ENCODE peak calls at places on chromosomes 2 and 18, in eight cellular contexts. M is HFFc6, R is lower lobe of right lung, N is mucosa of descending colon, F is nephron progenitor cell, H is breast epithelium, B is neural crest cell, L is DND-41. Y is an unnamed sample.

GRCh38 chr2:156565066-156565710 is 129.0 kb downstream of the GPD2 start:
- DNase-seq in M (peak), R (no peak), N (no peak), F (no peak), H (no peak), B (no peak), L (no peak), Y (no peak)

GRCh38 chr2:75608684-75609333 is 37.8 kb upstream of the MRPL19 start:
- DNase-seq in M (peak), R (peak), N (peak), F (peak), H (peak), B (peak), L (peak), Y (peak)

GRCh38 chr2:168149431-168149830 is 98.0 kb downstream of the STK39 start:
- DNase-seq in M (no peak), R (no peak), N (no peak), F (no peak), H (no peak), B (no peak), L (no peak), Y (no peak)

GRCh38 chr18:3511980-3512379 is 62.0 kb downstream of the TGIF1 start:
- DNase-seq in M (peak), R (no peak), N (no peak), F (no peak), H (no peak), B (no peak), L (no peak), Y (peak)

GRCh38 chr2:49914281-49914680 is 760.0 kb upstream of the FSHR start:
- DNase-seq in M (no peak), R (no peak), N (no peak), F (no peak), H (no peak), B (no peak), L (no peak), Y (no peak)

GRCh38 chr2:235546151-235546435 is 52.2 kb downstream of the AGAP1 start:
- DNase-seq in M (no peak), R (no peak), N (peak), F (no peak), H (no peak), B (no peak), L (no peak), Y (no peak)

GRCh38 chr2:210540471-210541257 is 15.7 kb upstream of the CPS1 start:
- DNase-seq in M (no peak), R (no peak), N (no peak), F (no peak), H (no peak), B (no peak), L (no peak), Y (no peak)

GRCh38 chr2:64260093-64260808 is 116.0 kb upstream of the PELI1 start:
- DNase-seq in M (no peak), R (no peak), N (no peak), F (no peak), H (no peak), B (no peak), L (no peak), Y (no peak)

GRCh38 chr2:108270768-108271506 is 17.8 kb upstream of the SULT1C2 start:
- DNase-seq in M (no peak), R (no peak), N (no peak), F (no peak), H (no peak), B (no peak), L (no peak), Y (no peak)

GRCh38 chr2:152627010-152627957 is 90.0 kb downstream of the PRPF40A start:
- DNase-seq in M (peak), R (no peak), N (no peak), F (no peak), H (no peak), B (no peak), L (no peak), Y (no peak)

GRCh38 chr2:103526757-103527156 is 764.9 kb downstream of the TMEM182 start:
- DNase-seq in M (no peak), R (no peak), N (no peak), F (no peak), H (no peak), B (no peak), L (no peak), Y (no peak)

GRCh38 chr2:230447455-230448451 is 31.8 kb downstream of the SP100 start:
- DNase-seq in M (no peak), R (no peak), N (no peak), F (no peak), H (no peak), B (no peak), L (no peak), Y (peak)

GRCh38 chr2:128276878-128277675 is 41.6 kb downstream of the HS6ST1 start:
- DNase-seq in M (no peak), R (peak), N (peak), F (no peak), H (peak), B (no peak), L (no peak), Y (no peak)

GRCh38 chr2:1569879-1570450 is 156.7 kb downstream of the TPO start:
- DNase-seq in M (no peak), R (no peak), N (no peak), F (no peak), H (no peak), B (no peak), L (no peak), Y (no peak)

GRCh38 chr2:191927319-191927867 is 80.5 kb upstream of the CAVIN2 start:
- DNase-seq in M (peak), R (peak), N (no peak), F (no peak), H (no peak), B (no peak), L (no peak), Y (no peak)

GRCh38 chr2:202494300-202494699 is 118.2 kb downstream of the BMPR2 start:
- DNase-seq in M (peak), R (no peak), N (no peak), F (peak), H (peak), B (peak), L (no peak), Y (no peak)

GRCh38 chr18:62721837-62722795 is 6.8 kb downstream of the PHLPP1 start:
- DNase-seq in M (no peak), R (no peak), N (no peak), F (no peak), H (no peak), B (no peak), L (no peak), Y (no peak)

GRCh38 chr2:158510887-158511286 is 54.1 kb downstream of the PKP4 start:
- DNase-seq in M (no peak), R (no peak), N (no peak), F (no peak), H (no peak), B (no peak), L (no peak), Y (no peak)

GRCh38 chr2:207768168-207768890 is 1.4 kb downstream of the FZD5 start:
- DNase-seq in M (no peak), R (peak), N (peak), F (peak), H (peak), B (peak), L (no peak), Y (peak)

GRCh38 chr18:23320709-23321236 is 132.3 kb upstream of the RIOK3 start:
- DNase-seq in M (no peak), R (no peak), N (no peak), F (no peak), H (no peak), B (no peak), L (no peak), Y (no peak)

GRCh38 chr2:174610243-174610995 is 12.8 kb upstream of the WIPF1 start:
- DNase-seq in M (peak), R (no peak), N (no peak), F (no peak), H (no peak), B (no peak), L (no peak), Y (no peak)

GRCh38 chr18:63443820-63444219 is 21.5 kb upstream of the VPS4B start:
- DNase-seq in M (no peak), R (no peak), N (no peak), F (no peak), H (no peak), B (no peak), L (no peak), Y (no peak)

GRCh38 chr2:20185176-20186022 is 39.5 kb downstream of the SDC1 start:
- DNase-seq in M (peak), R (peak), N (peak), F (no peak), H (no peak), B (no peak), L (no peak), Y (no peak)

GRCh38 chr2:120470041-120470716 is 124.2 kb downstream of the INHBB start:
- DNase-seq in M (peak), R (peak), N (peak), F (no peak), H (peak), B (no peak), L (no peak), Y (no peak)

GRCh38 chr18:2433366-2433765 is 137.9 kb downstream of the METTL4 start:
- DNase-seq in M (no peak), R (no peak), N (no peak), F (no peak), H (no peak), B (no peak), L (no peak), Y (no peak)

GRCh38 chr18:2430191-2430590 is 141.1 kb downstream of the METTL4 start:
- DNase-seq in M (no peak), R (no peak), N (no peak), F (no peak), H (no peak), B (no peak), L (no peak), Y (no peak)

DNA sequence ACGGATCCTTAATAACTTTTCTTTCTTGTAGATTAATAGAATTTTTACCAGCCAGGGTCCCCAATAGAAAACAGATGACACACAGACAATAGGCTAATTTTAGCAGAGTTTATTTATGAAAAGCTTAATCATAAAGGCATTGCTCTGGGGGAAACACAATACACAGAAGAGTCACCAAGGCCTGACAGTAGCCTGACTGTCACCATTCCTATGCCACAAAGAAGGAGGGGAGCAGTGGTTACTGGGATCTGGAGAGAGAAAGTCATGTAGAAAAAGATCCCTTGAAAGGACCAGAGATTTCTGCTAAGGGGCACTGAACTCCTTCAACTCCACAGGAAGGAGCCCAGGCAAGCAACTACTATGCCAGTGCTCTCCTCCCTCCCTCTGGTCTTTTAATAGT is 139.5 kb downstream of the METTL4 start:
- DNase-seq in M (no peak), R (no peak), N (no peak), F (no peak), H (no peak), B (no peak), L (no peak), Y (no peak)
- TF ChIP-seq CTCF in M (no peak), R (no peak), N (no peak), F (no peak), H (no peak), B (no peak), L (no peak), Y (no peak)

DNA sequence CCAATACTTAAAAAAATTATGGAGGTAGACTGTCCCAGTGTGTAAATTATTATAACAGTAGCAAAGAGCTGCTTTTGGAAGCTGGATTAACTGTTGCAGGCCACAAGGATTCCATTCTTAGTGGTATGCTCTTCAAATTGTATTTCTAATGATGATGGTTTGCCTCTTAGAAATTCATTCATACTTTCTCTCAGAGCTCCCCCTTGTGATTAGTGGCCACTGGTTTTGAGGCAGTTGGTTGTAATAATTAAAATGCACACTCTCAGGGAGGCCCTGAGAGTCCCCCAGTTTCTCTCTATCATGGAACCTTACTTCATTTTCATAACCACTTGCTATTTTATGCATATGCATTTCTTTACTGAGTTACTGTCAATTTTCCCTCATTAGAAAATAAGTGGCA is 122.5 kb downstream of the PLA2R1 start:
- DNase-seq in M (peak), R (no peak), N (no peak), F (no peak), H (no peak), B (no peak), L (no peak), Y (peak)
- TF ChIP-seq CTCF in M (peak), R (peak), N (no peak), F (no peak), H (no peak), B (peak), L (peak), Y (peak)

DNA sequence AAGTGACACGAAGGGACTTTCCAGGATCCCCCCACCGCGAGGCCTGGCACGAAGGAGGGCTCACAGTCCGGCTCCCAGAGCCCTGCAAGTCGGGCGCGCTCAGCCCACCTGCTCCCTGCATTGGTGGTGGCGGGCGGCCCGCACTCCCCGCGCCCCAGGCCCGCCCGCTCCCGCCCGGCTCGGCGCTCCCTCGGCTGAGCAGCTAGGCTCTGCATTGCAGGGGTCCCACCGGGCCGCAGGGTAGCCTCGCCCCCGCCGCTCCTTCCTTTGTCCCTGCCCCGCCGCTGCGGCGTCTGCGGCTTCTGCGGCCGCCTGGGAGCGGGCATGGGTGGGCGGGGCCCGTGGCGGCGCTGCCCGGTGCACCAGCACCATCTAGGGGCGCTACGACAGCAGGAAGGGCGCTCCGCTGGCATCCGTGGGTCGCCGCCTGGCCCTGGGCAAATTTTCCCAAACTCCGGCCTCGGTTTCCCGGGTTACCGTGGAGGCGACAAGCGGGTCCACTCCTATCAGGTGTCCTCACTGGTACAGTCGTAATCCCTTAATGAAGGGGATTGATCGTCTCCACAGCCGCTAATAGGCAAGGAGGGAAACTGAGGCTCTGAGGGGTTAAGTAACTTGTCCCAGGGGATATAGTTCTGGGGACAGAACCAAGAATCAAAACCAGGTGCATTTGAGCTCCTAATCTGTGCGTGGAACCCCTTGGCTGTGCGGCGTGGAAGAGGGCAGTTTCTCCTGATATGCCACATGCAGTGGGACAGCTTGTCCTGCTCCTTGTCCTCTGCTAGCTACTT is 157.4 kb downstream of the CYRIA start:
- DNase-seq in M (no peak), R (peak), N (peak), F (peak), H (no peak), B (peak), L (no peak), Y (peak)
- TF ChIP-seq CTCF in M (no peak), R (peak), N (peak), F (peak), H (peak), B (peak), L (no peak), Y (peak)

GRCh38 chr2:88078624-88079169 is 11.1 kb downstream of the SMYD1 start:
- DNase-seq in M (no peak), R (no peak), N (no peak), F (no peak), H (no peak), B (no peak), L (no peak), Y (no peak)

GRCh38 chr2:88085099-88085498 is 17.5 kb downstream of the SMYD1 start:
- DNase-seq in M (no peak), R (no peak), N (no peak), F (no peak), H (no peak), B (no peak), L (no peak), Y (no peak)

GRCh38 chr2:88080545-88080944 is 12.9 kb downstream of the SMYD1 start:
- DNase-seq in M (no peak), R (no peak), N (no peak), F (no peak), H (no peak), B (no peak), L (no peak), Y (no peak)

GRCh38 chr2:88082781-88083180 is 15.2 kb downstream of the SMYD1 start:
- DNase-seq in M (no peak), R (no peak), N (no peak), F (no peak), H (no peak), B (no peak), L (no peak), Y (no peak)

DNA sequence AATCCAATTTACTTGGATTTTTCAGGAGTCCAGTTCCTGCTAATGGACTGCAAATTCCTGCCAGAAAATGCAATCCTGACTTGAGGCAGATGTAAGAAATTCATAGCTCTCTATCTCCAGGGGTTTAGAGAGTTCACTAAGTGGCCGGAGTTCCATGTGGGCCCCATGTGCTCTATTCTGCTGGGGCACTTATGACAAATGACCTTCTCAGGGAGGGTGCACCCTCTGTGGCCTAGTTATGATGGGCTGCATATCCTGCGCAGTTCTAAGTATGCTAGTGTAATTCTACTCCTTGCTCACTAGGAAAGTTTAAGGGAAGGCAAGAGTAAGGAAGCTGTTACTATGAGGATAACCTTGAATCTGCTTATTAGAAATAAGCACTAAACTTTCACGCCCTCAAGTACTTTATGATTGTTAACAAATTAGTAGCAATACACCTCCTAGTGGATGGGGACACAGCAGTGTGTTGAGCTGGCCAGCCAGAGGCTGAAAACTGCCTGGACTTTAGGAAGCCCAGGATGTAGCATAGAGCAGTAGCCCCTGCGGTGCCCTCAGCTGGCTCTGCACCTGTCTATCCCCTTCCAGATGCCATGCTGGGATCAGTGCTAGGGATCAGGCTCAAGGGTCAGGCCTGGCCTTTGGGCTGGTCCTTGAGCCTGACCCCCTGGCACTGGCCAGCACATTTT is 14.4 kb downstream of the SMYD1 start:
- DNase-seq in M (no peak), R (no peak), N (no peak), F (no peak), H (no peak), B (no peak), L (no peak), Y (no peak)
- TF ChIP-seq CTCF in M (no peak), R (no peak), N (no peak), F (no peak), H (no peak), B (no peak), L (no peak), Y (no peak)

DNA sequence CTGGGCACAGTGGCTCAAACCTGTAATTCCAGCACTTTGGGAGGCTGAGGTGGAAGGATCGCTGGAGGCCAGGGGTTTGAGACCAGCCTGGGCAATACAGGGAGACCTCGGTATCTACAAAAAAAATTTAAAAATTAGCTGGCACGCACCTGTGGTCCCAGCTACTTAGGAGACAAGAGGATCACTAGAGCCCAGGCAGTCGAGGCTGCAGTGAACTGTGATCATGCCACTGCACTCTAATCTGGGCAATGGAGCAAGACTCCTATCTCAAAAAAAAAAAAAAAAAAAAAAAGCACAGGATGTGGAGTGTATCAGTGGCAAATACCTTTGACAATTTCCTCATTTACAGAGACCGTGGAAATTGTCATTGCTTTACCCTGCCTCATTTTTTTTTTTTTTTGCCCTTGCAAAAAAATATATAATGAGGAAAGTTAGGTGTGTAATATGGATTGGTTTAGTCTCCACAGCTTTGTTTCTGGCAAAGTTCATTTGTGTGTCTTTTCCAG is 20.9 kb upstream of the PPP1CB start:
- DNase-seq in M (no peak), R (no peak), N (no peak), F (no peak), H (no peak), B (no peak), L (no peak), Y (no peak)
- TF ChIP-seq CTCF in M (no peak), R (no peak), N (no peak), F (no peak), H (no peak), B (no peak), L (no peak), Y (no peak)

DNA sequence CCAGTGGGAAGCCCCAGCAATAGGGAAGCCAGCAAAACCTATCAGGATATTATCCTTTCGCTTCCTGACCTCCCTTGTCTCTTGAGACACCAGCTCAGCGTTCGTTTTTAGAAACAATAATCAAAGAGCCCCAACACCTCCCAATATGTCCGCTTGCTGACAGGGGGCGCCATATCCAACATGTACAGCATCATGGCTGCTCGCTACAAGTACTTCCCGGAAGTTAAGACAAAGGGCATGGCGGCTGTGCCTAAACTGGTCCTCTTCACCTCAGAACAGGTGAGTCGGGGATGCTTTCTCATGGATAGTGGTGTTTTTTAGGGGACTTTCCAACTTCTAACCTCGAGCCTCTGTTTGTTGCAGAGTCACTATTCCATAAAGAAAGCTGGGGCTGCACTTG is 28.7 kb downstream of the GAD1 start:
- DNase-seq in M (no peak), R (no peak), N (no peak), F (peak), H (no peak), B (no peak), L (peak), Y (peak)
- TF ChIP-seq CTCF in M (peak), R (no peak), N (no peak), F (peak), H (no peak), B (peak), L (peak), Y (peak)